ENCODE peak calls at places on chromosomes 13 and 19, in six cellular contexts. One of them, this sample, is unnamed.
A peak's percentile ranks its signal among the peaks of the same experiment; 100 is the strongest.

GRCh38 chr13:21744149-21744548 is 73.3 kb downstream of the FGF9 start:
- DNase-seq in A549: no peak
- DNase-seq in CD4-positive, alpha-beta T cell: no peak
- DNase-seq in mammary epithelial cell: no peak
- DNase-seq in CD8-positive, alpha-beta T cell: no peak
- DNase-seq in NCI-H446: no peak
- DNase-seq in this sample: no peak

GRCh38 chr13:76991432-76991795 is 467 bp upstream of the CLN5 start:
- DNase-seq in A549: no peak
- DNase-seq in CD4-positive, alpha-beta T cell: peak; percentile 54
- DNase-seq in mammary epithelial cell: peak; percentile 13
- DNase-seq in CD8-positive, alpha-beta T cell: peak; percentile 81
- DNase-seq in NCI-H446: no peak
- DNase-seq in this sample: peak; percentile 92

GRCh38 chr13:101785858-101786257 is 333.4 kb downstream of the ITGBL1 start:
- DNase-seq in A549: peak; percentile 45
- DNase-seq in CD4-positive, alpha-beta T cell: no peak
- DNase-seq in mammary epithelial cell: peak; percentile 32
- DNase-seq in CD8-positive, alpha-beta T cell: no peak
- DNase-seq in NCI-H446: peak; percentile 50
- DNase-seq in this sample: no peak

GRCh38 chr13:108769213-108770070 is 140.0 kb downstream of the MYO16 start:
- DNase-seq in A549: peak; percentile 66
- DNase-seq in CD4-positive, alpha-beta T cell: no peak
- DNase-seq in mammary epithelial cell: peak; percentile 56
- DNase-seq in CD8-positive, alpha-beta T cell: no peak
- DNase-seq in NCI-H446: no peak
- DNase-seq in this sample: no peak

GRCh38 chr19:51689751-51690358 is 3.3 kb upstream of the SPACA6 start:
- DNase-seq in A549: peak; percentile 87
- DNase-seq in CD4-positive, alpha-beta T cell: no peak
- DNase-seq in mammary epithelial cell: no peak
- DNase-seq in CD8-positive, alpha-beta T cell: no peak
- DNase-seq in NCI-H446: peak; percentile 17
- DNase-seq in this sample: no peak

GRCh38 chr13:48475230-48475629 is 57.6 kb downstream of the RCBTB2 start:
- DNase-seq in A549: no peak
- DNase-seq in CD4-positive, alpha-beta T cell: no peak
- DNase-seq in mammary epithelial cell: no peak
- DNase-seq in CD8-positive, alpha-beta T cell: no peak
- DNase-seq in NCI-H446: no peak
- DNase-seq in this sample: no peak

GRCh38 chr13:99258210-99258860 is at the start of gene GPR18:
- DNase-seq in A549: no peak
- DNase-seq in CD4-positive, alpha-beta T cell: no peak
- DNase-seq in mammary epithelial cell: no peak
- DNase-seq in CD8-positive, alpha-beta T cell: no peak
- DNase-seq in NCI-H446: no peak
- DNase-seq in this sample: peak; percentile 16

GRCh38 chr13:113883921-113884804 is 20.3 kb upstream of the GAS6 start:
- DNase-seq in A549: no peak
- DNase-seq in CD4-positive, alpha-beta T cell: no peak
- DNase-seq in mammary epithelial cell: no peak
- DNase-seq in CD8-positive, alpha-beta T cell: peak; percentile 31
- DNase-seq in NCI-H446: no peak
- DNase-seq in this sample: no peak

GRCh38 chr19:29807178-29807577 is 4.6 kb upstream of the CCNE1 start:
- DNase-seq in A549: no peak
- DNase-seq in CD4-positive, alpha-beta T cell: no peak
- DNase-seq in mammary epithelial cell: no peak
- DNase-seq in CD8-positive, alpha-beta T cell: no peak
- DNase-seq in NCI-H446: no peak
- DNase-seq in this sample: no peak

GRCh38 chr13:84925443-84925842 is 873.8 kb downstream of the SLITRK6 start:
- DNase-seq in A549: no peak
- DNase-seq in CD4-positive, alpha-beta T cell: no peak
- DNase-seq in mammary epithelial cell: peak; percentile 52
- DNase-seq in CD8-positive, alpha-beta T cell: no peak
- DNase-seq in NCI-H446: no peak
- DNase-seq in this sample: no peak

GRCh38 chr19:42653841-42654240 is 59.1 kb upstream of the CEACAM8 start:
- DNase-seq in A549: no peak
- DNase-seq in CD4-positive, alpha-beta T cell: no peak
- DNase-seq in mammary epithelial cell: no peak
- DNase-seq in CD8-positive, alpha-beta T cell: no peak
- DNase-seq in NCI-H446: no peak
- DNase-seq in this sample: no peak

GRCh38 chr19:10516064-10516385 is 1.2 kb downstream of the S1PR5 start:
- DNase-seq in A549: no peak
- DNase-seq in CD4-positive, alpha-beta T cell: no peak
- DNase-seq in mammary epithelial cell: no peak
- DNase-seq in CD8-positive, alpha-beta T cell: peak; percentile 55
- DNase-seq in NCI-H446: no peak
- DNase-seq in this sample: peak; percentile 68

GRCh38 chr13:30846311-30846710 is 59.8 kb upstream of the MEDAG start:
- DNase-seq in A549: no peak
- DNase-seq in CD4-positive, alpha-beta T cell: no peak
- DNase-seq in mammary epithelial cell: peak; percentile 58
- DNase-seq in CD8-positive, alpha-beta T cell: no peak
- DNase-seq in NCI-H446: no peak
- DNase-seq in this sample: no peak

GRCh38 chr19:18440421-18440877 is 2.5 kb upstream of the ISYNA1 start:
- DNase-seq in A549: peak; percentile 72
- DNase-seq in CD4-positive, alpha-beta T cell: no peak
- DNase-seq in mammary epithelial cell: no peak
- DNase-seq in CD8-positive, alpha-beta T cell: no peak
- DNase-seq in NCI-H446: no peak
- DNase-seq in this sample: no peak

GRCh38 chr19:45515807-45516401 is 8.6 kb downstream of the VASP start:
- DNase-seq in A549: peak; percentile 46
- DNase-seq in CD4-positive, alpha-beta T cell: no peak
- DNase-seq in mammary epithelial cell: no peak
- DNase-seq in CD8-positive, alpha-beta T cell: no peak
- DNase-seq in NCI-H446: no peak
- DNase-seq in this sample: no peak

GRCh38 chr19:38837304-38837626 is 5.7 kb upstream of the ECH1 start:
- DNase-seq in A549: no peak
- DNase-seq in CD4-positive, alpha-beta T cell: no peak
- DNase-seq in mammary epithelial cell: no peak
- DNase-seq in CD8-positive, alpha-beta T cell: no peak
- DNase-seq in NCI-H446: no peak
- DNase-seq in this sample: no peak

GRCh38 chr19:50548191-50549058 is 19.8 kb downstream of the LRRC4B start:
- DNase-seq in A549: no peak
- DNase-seq in CD4-positive, alpha-beta T cell: no peak
- DNase-seq in mammary epithelial cell: no peak
- DNase-seq in CD8-positive, alpha-beta T cell: no peak
- DNase-seq in NCI-H446: no peak
- DNase-seq in this sample: no peak

GRCh38 chr13:49357694-49358093 is 86.2 kb downstream of the CAB39L start:
- DNase-seq in A549: no peak
- DNase-seq in CD4-positive, alpha-beta T cell: no peak
- DNase-seq in mammary epithelial cell: no peak
- DNase-seq in CD8-positive, alpha-beta T cell: no peak
- DNase-seq in NCI-H446: no peak
- DNase-seq in this sample: no peak

GRCh38 chr19:343941-344624 is 513 bp downstream of the MIER2 start:
- DNase-seq in A549: no peak
- DNase-seq in CD4-positive, alpha-beta T cell: peak; percentile 6
- DNase-seq in mammary epithelial cell: no peak
- DNase-seq in CD8-positive, alpha-beta T cell: peak; percentile 60
- DNase-seq in NCI-H446: peak; percentile 44
- DNase-seq in this sample: peak; percentile 26